ENCODE peak calls at places on chromosomes 7 and 10, in eight cellular contexts. L, R, N, Y, Q, I, X and O are unnamed samples.

GRCh38 chr7:36131499-36131898 is 21.6 kb upstream of the EEPD1 start:
- DNase-seq in I (no peak), Y (no peak), X (no peak), R (no peak), L (no peak), N (no peak), Q (no peak), O (no peak)

GRCh38 chr10:131993298-131993674 is 11.6 kb upstream of the BNIP3 start:
- DNase-seq in Y (no peak), X (no peak), I (no peak), Q (no peak), N (no peak), L (no peak), R (no peak), O (no peak)

GRCh38 chr7:143416565-143417149 is 8.0 kb upstream of the EPHA1 start:
- DNase-seq in N (no peak), X (peak), Y (peak), Q (peak), I (no peak), L (no peak), R (peak), O (peak)

GRCh38 chr10:71252195-71252594 is 39.8 kb downstream of the UNC5B start:
- DNase-seq in N (no peak), Q (no peak), X (no peak), I (no peak), L (no peak), Y (no peak), R (no peak), O (no peak)

GRCh38 chr7:28904539-28905143 is 53.5 kb downstream of the TRIL start:
- DNase-seq in Y (no peak), R (peak), I (no peak), L (no peak), N (no peak), Q (peak), X (no peak), O (no peak)

GRCh38 chr10:102832987-102833386 is 4.2 kb downstream of the CYP17A1 start:
- DNase-seq in Y (peak), I (no peak), R (no peak), N (no peak), L (no peak), X (no peak), Q (no peak), O (peak)

GRCh38 chr7:45000096-45001032 is at the start of gene CCM2:
- DNase-seq in L (no peak), Q (peak), X (no peak), N (no peak), Y (peak), I (no peak), R (peak), O (no peak)

GRCh38 chr10:110011679-110012078 is 3.9 kb downstream of the ADD3 start:
- DNase-seq in Q (no peak), X (peak), Y (no peak), N (no peak), L (no peak), R (no peak), I (no peak), O (no peak)

GRCh38 chr7:19754521-19755116 is 18.8 kb downstream of the TMEM196 start:
- DNase-seq in Y (peak), R (peak), N (no peak), I (no peak), X (peak), L (no peak), Q (peak), O (no peak)

GRCh38 chr7:118185163-118185860 is 1.3 kb downstream of the LSM8 start:
- DNase-seq in X (no peak), Q (no peak), N (no peak), R (peak), Y (peak), L (no peak), I (peak), O (no peak)

GRCh38 chr7:99219985-99220384 is 12.1 kb upstream of the KPNA7 start:
- DNase-seq in L (no peak), R (no peak), N (no peak), Y (no peak), X (no peak), I (no peak), Q (peak), O (no peak)

GRCh38 chr10:128062837-128063563 is 63.2 kb downstream of the MKI67 start:
- DNase-seq in X (no peak), I (no peak), Q (no peak), L (peak), N (peak), R (peak), Y (no peak), O (no peak)

GRCh38 chr7:55365103-55365679 is at the start of gene LANCL2:
- DNase-seq in X (peak), I (no peak), R (peak), Y (peak), N (peak), L (no peak), Q (peak), O (peak)

GRCh38 chr10:73879296-73880173 is 5.2 kb upstream of the CAMK2G start:
- DNase-seq in I (no peak), R (peak), L (peak), Y (peak), X (peak), N (peak), Q (peak), O (peak)

GRCh38 chr10:87864497-87865059 is 1.2 kb downstream of the PTEN start:
- DNase-seq in N (no peak), Q (no peak), X (no peak), I (no peak), L (no peak), R (peak), Y (no peak), O (no peak)

GRCh38 chr7:139035588-139036353 is at the start of gene ZC3HAV1L:
- DNase-seq in Y (peak), Q (peak), R (peak), L (peak), I (peak), X (peak), N (peak), O (peak)

GRCh38 chr10:51176976-51177690 is 102.8 kb downstream of the PRKG1 start:
- DNase-seq in Q (no peak), X (peak), I (no peak), L (no peak), N (no peak), Y (peak), R (peak), O (peak)

GRCh38 chr10:30538086-30538485 is 91.5 kb downstream of the LYZL2 start:
- DNase-seq in Y (peak), X (peak), L (no peak), N (no peak), I (no peak), R (peak), Q (no peak), O (no peak)

GRCh38 chr10:78559514-78560392 is 509.0 kb upstream of the ZMIZ1 start:
- DNase-seq in R (no peak), Y (no peak), Q (no peak), N (no peak), I (no peak), X (no peak), L (no peak), O (no peak)

GRCh38 chr10:12348341-12348869 is 942 bp upstream of the CAMK1D start:
- DNase-seq in R (no peak), X (no peak), N (no peak), I (no peak), Q (no peak), L (no peak), Y (no peak), O (no peak)

GRCh38 chr10:86083664-86084175 is 282.9 kb downstream of the GRID1 start:
- DNase-seq in N (no peak), Y (no peak), Q (no peak), R (no peak), X (no peak), L (no peak), I (no peak), O (no peak)

GRCh38 chr7:143376396-143376795 is 4.7 kb upstream of the ZYX start:
- DNase-seq in Y (no peak), Q (no peak), X (no peak), N (no peak), L (no peak), R (no peak), I (no peak), O (no peak)

GRCh38 chr10:50409965-50410811 is 158.9 kb upstream of the ASAH2 start:
- DNase-seq in N (no peak), R (no peak), I (no peak), Y (peak), L (no peak), X (no peak), Q (no peak), O (no peak)

GRCh38 chr10:123642697-123643096 is 23.5 kb upstream of the GPR26 start:
- DNase-seq in I (no peak), X (no peak), N (no peak), R (no peak), Y (no peak), L (no peak), Q (no peak), O (no peak)

GRCh38 chr7:50303082-50303893 is 1.2 kb upstream of the IKZF1 start:
- DNase-seq in I (no peak), Y (no peak), Q (peak), R (no peak), N (no peak), L (no peak), X (no peak), O (no peak)

GRCh38 chr10:132539894-132540293 is 2.3 kb downstream of the INPP5A start:
- DNase-seq in L (no peak), N (no peak), Y (peak), Q (no peak), I (no peak), X (no peak), R (peak), O (peak)

GRCh38 chr7:114879554-114879953 is 42.3 kb upstream of the MDFIC start:
- DNase-seq in X (no peak), R (no peak), I (peak), Q (no peak), L (no peak), Y (peak), N (no peak), O (peak)

GRCh38 chr7:100034871-100035510 is 14.6 kb upstream of the ZSCAN21 start:
- DNase-seq in I (peak), R (peak), Q (no peak), X (no peak), N (no peak), Y (peak), L (no peak), O (peak)

GRCh38 chr10:44479306-44479705 is 94.4 kb upstream of the CXCL12 start:
- DNase-seq in I (no peak), R (peak), L (no peak), X (no peak), Y (no peak), N (no peak), Q (no peak), O (no peak)

GRCh38 chr7:135372222-135372621 is 137.7 kb downstream of the CNOT4 start:
- DNase-seq in N (no peak), Y (no peak), X (no peak), Q (no peak), I (no peak), R (no peak), L (no peak), O (no peak)

GRCh38 chr10:82267014-82267413 is 392.0 kb downstream of the NRG3 start:
- DNase-seq in X (no peak), I (no peak), Y (no peak), N (no peak), R (peak), L (no peak), Q (no peak), O (no peak)

GRCh38 chr10:31343551-31343950 is 24.5 kb downstream of the ZEB1 start:
- DNase-seq in I (no peak), N (no peak), Q (no peak), R (no peak), X (no peak), L (no peak), Y (no peak), O (no peak)

GRCh38 chr10:133464582-133465031 is 10.9 kb downstream of the SCART1 start:
- DNase-seq in Y (no peak), Q (no peak), X (no peak), N (no peak), L (no peak), I (no peak), R (no peak), O (no peak)

GRCh38 chr7:18756378-18757050 is 261.0 kb downstream of the HDAC9 start:
- DNase-seq in Q (no peak), Y (no peak), R (no peak), N (no peak), L (no peak), I (no peak), X (no peak), O (no peak)

GRCh38 chr7:46774515-46774914 is 807.4 kb downstream of the TNS3 start:
- DNase-seq in X (no peak), I (no peak), N (no peak), Q (no peak), R (peak), L (no peak), Y (no peak), O (no peak)

GRCh38 chr7:46775776-46776175 is 806.1 kb downstream of the TNS3 start:
- DNase-seq in R (no peak), Q (no peak), I (no peak), Y (peak), N (no peak), L (no peak), X (no peak), O (no peak)

GRCh38 chr7:46772740-46773139 is 809.2 kb downstream of the TNS3 start:
- DNase-seq in Y (no peak), I (no peak), R (no peak), Q (no peak), L (no peak), X (no peak), N (no peak), O (no peak)

GRCh38 chr7:46775020-46775419 is 806.9 kb downstream of the TNS3 start:
- DNase-seq in Q (no peak), N (no peak), L (no peak), Y (no peak), R (no peak), X (no peak), I (no peak), O (no peak)

DNA sequence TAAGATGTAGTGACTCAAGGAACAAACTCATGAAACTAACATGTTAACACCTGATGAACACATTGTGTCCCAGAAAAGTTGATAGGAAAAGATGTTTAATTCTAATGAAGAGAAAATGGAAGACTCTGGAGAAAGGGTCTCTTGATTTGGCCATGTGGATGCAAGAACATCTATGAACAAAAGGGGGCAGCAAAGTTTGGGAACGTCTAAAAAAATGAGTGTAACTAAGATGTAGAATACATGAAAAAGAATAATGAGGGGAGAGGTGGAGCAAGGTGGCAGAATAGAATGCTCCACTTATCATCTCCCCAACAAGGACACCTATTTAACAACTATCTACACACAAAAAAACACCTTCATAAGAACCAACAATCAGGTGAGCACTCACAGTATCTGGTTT is 805.1 kb downstream of the TNS3 start:
- DNase-seq in Q (no peak), N (no peak), X (no peak), Y (peak), I (no peak), R (peak), L (no peak), O (peak)
- TF ChIP-seq CTCF in Q (peak), N (no peak), X (no peak), Y (peak), I (peak), R (peak), L (no peak), O (peak)

GRCh38 chr7:116242177-116242576 is 31.8 kb downstream of the TES start:
- DNase-seq in R (no peak), L (no peak), X (no peak), I (no peak), Q (no peak), N (no peak), Y (peak), O (peak)
- TF ChIP-seq CTCF in R (no peak), L (no peak), X (no peak), I (peak), Q (peak), N (no peak), Y (peak), O (peak)

GRCh38 chr7:133139350-133139749 is 57.5 kb upstream of the CHCHD3 start:
- DNase-seq in L (no peak), R (peak), X (no peak), I (peak), Q (no peak), Y (peak), N (no peak), O (peak)
- TF ChIP-seq CTCF in L (no peak), R (peak), X (no peak), I (peak), Q (peak), Y (peak), N (no peak), O (peak)

GRCh38 chr7:105530126-105530525 is 1.9 kb upstream of the RINT1 start:
- DNase-seq in R (no peak), X (no peak), Y (no peak), L (no peak), Q (no peak), N (no peak), I (no peak), O (no peak)

GRCh38 chr7:105532709-105533460 is 884 bp downstream of the RINT1 start:
- DNase-seq in N (no peak), I (no peak), Q (no peak), L (no peak), R (peak), X (no peak), Y (no peak), O (no peak)

GRCh38 chr7:105530546-105530945 is 1.5 kb upstream of the RINT1 start:
- DNase-seq in Q (no peak), L (no peak), R (no peak), I (no peak), Y (no peak), N (no peak), X (no peak), O (no peak)

DNA sequence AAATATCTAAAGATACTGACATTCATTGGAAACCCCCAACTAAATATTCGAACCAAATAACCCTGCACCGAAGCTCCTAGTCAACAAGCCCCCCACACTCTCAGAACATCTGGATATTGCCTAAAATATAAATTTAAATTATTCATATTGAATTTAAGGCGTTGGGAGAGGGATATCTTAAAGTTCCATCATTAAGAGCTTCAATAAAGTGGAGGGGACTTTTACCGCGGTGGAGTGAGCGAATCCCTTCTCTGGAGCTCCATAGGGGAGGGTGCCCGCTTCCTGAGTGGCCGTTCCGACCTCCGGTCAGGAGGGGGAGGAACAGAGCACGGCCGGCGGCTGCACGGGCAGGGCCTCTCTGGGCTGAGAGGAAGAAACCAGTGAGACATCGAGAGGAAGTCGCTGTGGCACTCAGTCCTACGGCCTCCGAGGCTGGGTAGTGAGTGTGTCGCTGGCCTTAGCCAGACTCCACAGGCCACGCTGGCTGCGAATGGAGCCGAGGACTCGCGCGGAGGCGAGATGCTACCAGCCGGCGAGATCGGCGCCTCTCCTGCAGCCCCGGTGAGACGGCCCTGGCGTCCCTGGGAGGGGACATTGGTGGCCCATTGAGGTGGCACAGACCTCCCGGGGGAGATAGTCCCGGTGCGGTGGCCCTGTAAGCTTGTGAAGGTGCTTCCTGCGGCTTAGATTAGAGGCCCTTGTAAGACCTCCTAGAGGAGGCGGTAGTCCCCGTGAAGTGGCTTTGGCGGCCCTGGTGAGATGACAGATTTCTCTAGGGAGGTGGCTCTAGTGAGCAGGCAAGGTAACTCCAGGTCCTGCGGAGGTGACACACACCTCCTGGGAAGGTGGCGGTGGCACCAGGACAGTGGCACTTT is at the start of gene RINT1:
- DNase-seq in Q (peak), I (peak), X (peak), N (peak), L (peak), Y (peak), R (peak), O (peak)
- TF ChIP-seq CTCF in Q (peak), I (peak), X (peak), N (peak), L (no peak), Y (peak), R (peak), O (peak)

GRCh38 chr7:149872419-149873073 is 1.2 kb upstream of the ATP6V0E2 start:
- DNase-seq in Q (peak), I (no peak), R (peak), N (no peak), Y (peak), X (peak), L (no peak), O (peak)
- TF ChIP-seq CTCF in Q (peak), I (peak), R (no peak), N (no peak), Y (peak), X (peak), L (no peak), O (peak)

GRCh38 chr10:20874261-20874660 is 22.9 kb downstream of the NEBL start:
- DNase-seq in N (no peak), I (no peak), R (no peak), Q (no peak), Y (no peak), L (no peak), X (no peak), O (no peak)
- TF ChIP-seq CTCF in N (no peak), I (no peak), R (no peak), Q (no peak), Y (no peak), L (no peak), X (no peak), O (no peak)

GRCh38 chr7:1174881-1175596 is 15.0 kb upstream of the ZFAND2A start:
- DNase-seq in I (no peak), X (no peak), L (no peak), N (no peak), Q (no peak), R (no peak), Y (no peak), O (no peak)

GRCh38 chr7:1175597-1175966 is 15.6 kb upstream of the ZFAND2A start:
- DNase-seq in X (no peak), Y (no peak), R (no peak), L (no peak), Q (no peak), I (no peak), N (no peak), O (no peak)

GRCh38 chr7:1176891-1177373 is 16.9 kb upstream of the ZFAND2A start:
- DNase-seq in Y (peak), Q (peak), N (peak), I (no peak), X (peak), R (peak), L (peak), O (peak)

GRCh38 chr7:1172666-1173523 is 12.9 kb upstream of the ZFAND2A start:
- DNase-seq in N (no peak), X (no peak), R (no peak), I (no peak), L (no peak), Q (no peak), Y (no peak), O (no peak)

GRCh38 chr7:1175967-1176851 is 16.2 kb upstream of the ZFAND2A start:
- DNase-seq in Q (peak), Y (peak), N (peak), X (peak), L (peak), I (no peak), R (peak), O (peak)
- TF ChIP-seq CTCF in Q (peak), Y (peak), N (peak), X (peak), L (peak), I (peak), R (peak), O (peak)

GRCh38 chr7:129168219-129168991 is 20.0 kb upstream of the SMO start:
- DNase-seq in N (no peak), X (peak), I (no peak), R (no peak), Q (no peak), L (no peak), Y (no peak), O (no peak)

GRCh38 chr7:129169705-129170319 is 18.6 kb upstream of the SMO start:
- DNase-seq in Y (no peak), L (no peak), N (no peak), X (no peak), I (no peak), R (no peak), Q (no peak), O (no peak)

GRCh38 chr7:129166745-129167144 is 21.7 kb upstream of the SMO start:
- DNase-seq in Q (no peak), Y (no peak), X (no peak), I (no peak), R (no peak), L (no peak), N (no peak), O (no peak)

GRCh38 chr7:129170373-129171021 is 17.9 kb upstream of the SMO start:
- DNase-seq in X (no peak), Q (no peak), N (no peak), I (no peak), Y (no peak), R (no peak), L (no peak), O (no peak)

GRCh38 chr7:129169171-129169643 is 19.2 kb upstream of the SMO start:
- DNase-seq in I (no peak), L (peak), N (peak), R (peak), X (peak), Y (no peak), Q (no peak), O (no peak)
- TF ChIP-seq CTCF in I (no peak), L (no peak), N (no peak), R (no peak), X (no peak), Y (no peak), Q (no peak), O (no peak)